ENCODE peak calls at places on chromosomes 16 and 17, in seven cellular contexts. R is GM12878, D is HCT116, N is HepG2, J is H1, G is SK-N-SH, E is K562. B is an unnamed sample.

GRCh38 chr17:77106874-77107358 is 33.9 kb upstream of the SEC14L1 start:
- DNase-seq in J (no peak), R (peak; percentile 64), D (no peak), N (no peak), E (no peak), G (no peak), B (no peak)

GRCh38 chr17:77124192-77124908 is 16.4 kb upstream of the SEC14L1 start:
- DNase-seq in J (no peak), G (no peak), D (peak; percentile 79), N (no peak), R (no peak), E (no peak), B (peak; percentile 56)

GRCh38 chr16:86618431-86619262 is 40.3 kb downstream of the FOXL1 start:
- DNase-seq in N (no peak), R (no peak), G (no peak), D (no peak), J (no peak), E (no peak), B (no peak)

GRCh38 chr17:83150369-83151055 is 71.1 kb downstream of the METRNL start:
- DNase-seq in J (no peak), N (no peak), D (no peak), R (no peak), G (no peak), E (no peak), B (no peak)

GRCh38 chr16:49833796-49834195 is 22.1 kb downstream of the ZNF423 start:
- DNase-seq in N (no peak), E (no peak), D (no peak), J (no peak), R (no peak), G (peak; percentile 45), B (no peak)

GRCh38 chr16:74288065-74288464 is 8.5 kb upstream of the PSMD7 start:
- DNase-seq in D (no peak), R (no peak), N (no peak), J (no peak), G (no peak), E (no peak), B (no peak)

GRCh38 chr16:89150090-89150835 is 21.3 kb upstream of the CDH15 start:
- DNase-seq in J (no peak), G (peak; percentile 73), R (no peak), E (no peak), N (no peak), D (no peak), B (no peak)

GRCh38 chr16:10013364-10013763 is 168.9 kb downstream of the GRIN2A start:
- DNase-seq in J (no peak), N (no peak), E (no peak), R (no peak), D (no peak), G (no peak), B (no peak)

GRCh38 chr16:29147710-29148425 is 163.0 kb downstream of the LAT start:
- DNase-seq in N (no peak), E (no peak), D (no peak), R (no peak), J (no peak), G (no peak), B (no peak)

GRCh38 chr17:2749058-2749783 is at the start of gene CCDC92B:
- DNase-seq in R (no peak), D (no peak), E (no peak), N (no peak), J (peak; percentile 62), G (peak; percentile 98), B (no peak)

GRCh38 chr16:25481636-25482035 is 210.1 kb upstream of the HS3ST4 start:
- DNase-seq in R (no peak), E (no peak), N (peak; percentile 8), G (no peak), D (no peak), J (no peak), B (no peak)

GRCh38 chr17:2227025-2227699 is 76.4 kb downstream of the SMG6 start:
- DNase-seq in N (no peak), E (no peak), J (no peak), R (no peak), G (peak; percentile 41), D (no peak), B (no peak)

GRCh38 chr16:65289022-65289421 is 167.2 kb upstream of the CDH11 start:
- DNase-seq in R (no peak), J (no peak), N (no peak), D (no peak), G (no peak), E (no peak), B (no peak)

GRCh38 chr16:70682239-70683145 is 3.4 kb downstream of the MTSS2 start:
- DNase-seq in E (no peak), N (peak; percentile 69), D (no peak), J (no peak), G (no peak), R (no peak), B (no peak)

GRCh38 chr16:2708290-2708639 is 11.8 kb downstream of the PRSS27 start:
- DNase-seq in E (no peak), D (no peak), J (no peak), N (no peak), R (no peak), G (no peak), B (no peak)

GRCh38 chr16:102060-102855 is 24.2 kb downstream of the MPG start:
- DNase-seq in E (no peak), D (no peak), N (no peak), G (no peak), R (no peak), J (no peak), B (no peak)

GRCh38 chr17:27407916-27408846 is 48.1 kb upstream of the KSR1 start:
- DNase-seq in R (no peak), J (no peak), G (no peak), D (peak; percentile 7), E (no peak), N (peak; percentile 9), B (peak; percentile 12)

GRCh38 chr17:1294157-1294717 is 14.8 kb downstream of the TRARG1 start:
- DNase-seq in J (no peak), R (no peak), N (no peak), D (no peak), G (no peak), E (no peak), B (no peak)

GRCh38 chr16:55668337-55669281 is 12.8 kb downstream of the SLC6A2 start:
- DNase-seq in R (no peak), J (no peak), D (no peak), E (no peak), G (no peak), N (peak; percentile 33), B (peak; percentile 7)

GRCh38 chr16:31200821-31201510 is 1.6 kb downstream of the PYCARD start:
- DNase-seq in G (no peak), E (no peak), D (no peak), J (no peak), R (no peak), N (no peak), B (no peak)

GRCh38 chr17:73546770-73547345 is 97.4 kb downstream of the SDK2 start:
- DNase-seq in E (peak; percentile 69), J (peak; percentile 72), N (peak; percentile 13), D (peak; percentile 12), G (peak; percentile 85), R (no peak), B (peak; percentile 59)

DNA sequence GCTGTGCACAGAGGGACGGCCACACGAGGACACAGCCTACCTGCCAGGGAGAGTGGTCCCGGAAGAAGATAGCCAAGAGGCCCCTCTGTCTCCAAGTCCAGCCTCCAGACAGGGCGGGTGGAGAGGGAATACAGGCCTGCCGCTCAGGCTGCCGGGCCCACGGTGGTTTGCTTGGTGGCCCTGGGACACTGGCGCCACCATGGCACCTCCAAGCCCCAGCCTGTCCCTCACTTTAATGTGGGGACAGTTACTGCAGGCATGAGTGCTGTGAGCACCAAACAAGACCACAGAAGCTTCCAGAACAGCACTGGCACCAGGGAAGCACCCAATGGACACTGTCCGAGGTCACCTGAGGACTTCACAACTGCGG is 22.0 kb upstream of the CHMP6 start:
- DNase-seq in R (no peak), N (no peak), G (no peak), E (no peak), D (no peak), J (no peak), B (no peak)
- TF ChIP-seq JUND in R (no peak), N (no peak), G (no peak), E (no peak), D (no peak), J (no peak), B (no peak)

GRCh38 chr16:67727521-67728485 is 8.7 kb upstream of the GFOD2 start:
- DNase-seq in J (no peak), D (no peak), R (no peak), E (no peak), G (no peak), N (no peak), B (no peak)

GRCh38 chr16:67731071-67731810 is 12.1 kb upstream of the GFOD2 start:
- DNase-seq in G (no peak), D (no peak), E (no peak), N (no peak), R (no peak), J (no peak), B (no peak)

GRCh38 chr16:67733734-67734470 is 14.8 kb upstream of the GFOD2 start:
- DNase-seq in G (no peak), N (no peak), D (no peak), E (no peak), J (no peak), R (no peak), B (no peak)

GRCh38 chr16:67729636-67730248 is 10.6 kb upstream of the GFOD2 start:
- DNase-seq in R (no peak), J (no peak), G (no peak), E (no peak), D (no peak), N (no peak), B (no peak)

GRCh38 chr16:67730326-67730725 is 11.2 kb upstream of the GFOD2 start:
- DNase-seq in J (no peak), N (no peak), E (no peak), R (no peak), D (no peak), G (no peak), B (no peak)
- TF ChIP-seq JUND in J (no peak), N (no peak), E (no peak), R (no peak), D (no peak), G (no peak), B (no peak)

GRCh38 chr16:15726715-15727114 is 76.7 kb downstream of the NDE1 start:
- DNase-seq in R (no peak), N (no peak), E (no peak), D (no peak), G (no peak), J (no peak), B (no peak)
- TF ChIP-seq JUND in R (no peak), N (no peak), E (no peak), D (no peak), G (no peak), J (no peak), B (no peak)

DNA sequence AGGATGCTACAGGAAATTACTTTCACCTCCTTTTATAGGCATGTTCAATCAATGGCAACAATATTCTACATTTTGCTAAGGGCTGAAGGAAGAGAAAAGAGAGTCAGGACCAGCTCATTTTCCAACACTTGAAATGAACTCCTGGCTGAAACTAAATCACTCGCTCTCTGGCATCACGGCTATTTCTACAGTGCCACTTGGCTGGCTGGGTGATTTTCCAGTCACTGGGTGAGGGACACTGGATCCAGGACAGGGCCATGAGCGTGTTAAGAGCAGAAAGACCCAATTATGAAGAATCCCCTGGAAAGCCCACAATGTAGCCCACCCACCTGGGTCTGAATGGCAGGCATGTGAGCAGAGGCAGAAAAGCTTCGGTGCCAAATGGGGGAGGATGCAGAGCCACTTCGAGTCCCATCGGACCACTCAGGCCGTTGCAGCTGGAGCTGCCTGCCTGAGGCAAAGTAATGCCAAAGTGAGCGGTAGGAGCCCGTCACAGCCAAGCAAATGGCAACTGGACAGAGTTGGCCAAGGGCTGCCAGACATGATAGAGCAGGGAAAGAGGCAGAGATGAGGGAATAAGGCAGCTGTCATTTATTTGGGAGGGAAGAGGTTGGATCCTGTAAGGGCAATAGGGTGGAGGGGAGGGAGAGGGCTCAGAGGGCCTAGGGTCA is 246.2 kb downstream of the STX8 start:
- DNase-seq in J (peak; percentile 48), N (no peak), D (no peak), R (no peak), E (no peak), G (no peak), B (no peak)
- TF ChIP-seq JUND in J (no peak), N (no peak), D (no peak), R (no peak), E (no peak), G (no peak), B (no peak)